ENCODE peak calls at places on chromosomes 13 and 19, in six cellular contexts. One of them, this sample, is unnamed.

GRCh38 chr13:48783181-48783630 is 129.5 kb downstream of the CYSLTR2 start:
- DNase-seq in T-helper 2 cell: no peak
- DNase-seq in effector CD4-positive, alpha-beta T cell: no peak
- DNase-seq in adipocyte: peak
- DNase-seq in activated CD4-positive, alpha-beta T cell treated with anti-CD3 and anti-CD28 coated beads for 24 hours: no peak
- DNase-seq in T-helper 17 cell: no peak
- DNase-seq in this sample: no peak

GRCh38 chr13:111483621-111483987 is 163.2 kb downstream of the TEX29 start:
- DNase-seq in T-helper 2 cell: no peak
- DNase-seq in effector CD4-positive, alpha-beta T cell: no peak
- DNase-seq in adipocyte: no peak
- DNase-seq in activated CD4-positive, alpha-beta T cell treated with anti-CD3 and anti-CD28 coated beads for 24 hours: no peak
- DNase-seq in T-helper 17 cell: no peak
- DNase-seq in this sample: no peak

GRCh38 chr13:98960331-98961203 is 17.3 kb downstream of the DOCK9 start:
- DNase-seq in T-helper 2 cell: no peak
- DNase-seq in effector CD4-positive, alpha-beta T cell: no peak
- DNase-seq in adipocyte: no peak
- DNase-seq in activated CD4-positive, alpha-beta T cell treated with anti-CD3 and anti-CD28 coated beads for 24 hours: no peak
- DNase-seq in T-helper 17 cell: no peak
- DNase-seq in this sample: no peak

GRCh38 chr19:39270091-39270871 is 2.1 kb downstream of the IFNL2 start:
- DNase-seq in T-helper 2 cell: no peak
- DNase-seq in effector CD4-positive, alpha-beta T cell: no peak
- DNase-seq in adipocyte: no peak
- DNase-seq in activated CD4-positive, alpha-beta T cell treated with anti-CD3 and anti-CD28 coated beads for 24 hours: no peak
- DNase-seq in T-helper 17 cell: no peak
- DNase-seq in this sample: no peak

GRCh38 chr13:98983182-98983581 is 5.3 kb upstream of the DOCK9 start:
- DNase-seq in T-helper 2 cell: no peak
- DNase-seq in effector CD4-positive, alpha-beta T cell: no peak
- DNase-seq in adipocyte: peak
- DNase-seq in activated CD4-positive, alpha-beta T cell treated with anti-CD3 and anti-CD28 coated beads for 24 hours: no peak
- DNase-seq in T-helper 17 cell: no peak
- DNase-seq in this sample: no peak

GRCh38 chr19:7874080-7874856 is at the start of gene PRR36:
- DNase-seq in T-helper 2 cell: no peak
- DNase-seq in effector CD4-positive, alpha-beta T cell: no peak
- DNase-seq in adipocyte: peak
- DNase-seq in activated CD4-positive, alpha-beta T cell treated with anti-CD3 and anti-CD28 coated beads for 24 hours: no peak
- DNase-seq in T-helper 17 cell: no peak
- DNase-seq in this sample: no peak

GRCh38 chr19:44822177-44822576 is 13.3 kb downstream of the BCAM start:
- DNase-seq in T-helper 2 cell: no peak
- DNase-seq in effector CD4-positive, alpha-beta T cell: no peak
- DNase-seq in adipocyte: no peak
- DNase-seq in activated CD4-positive, alpha-beta T cell treated with anti-CD3 and anti-CD28 coated beads for 24 hours: no peak
- DNase-seq in T-helper 17 cell: no peak
- DNase-seq in this sample: no peak

GRCh38 chr13:63024458-63024857 is 1608.8 kb upstream of the PCDH20 start:
- DNase-seq in T-helper 2 cell: no peak
- DNase-seq in effector CD4-positive, alpha-beta T cell: no peak
- DNase-seq in adipocyte: peak
- DNase-seq in activated CD4-positive, alpha-beta T cell treated with anti-CD3 and anti-CD28 coated beads for 24 hours: no peak
- DNase-seq in T-helper 17 cell: no peak
- DNase-seq in this sample: no peak

GRCh38 chr13:26983533-26984315 is 187.9 kb downstream of the USP12 start:
- DNase-seq in T-helper 2 cell: no peak
- DNase-seq in effector CD4-positive, alpha-beta T cell: no peak
- DNase-seq in adipocyte: no peak
- DNase-seq in activated CD4-positive, alpha-beta T cell treated with anti-CD3 and anti-CD28 coated beads for 24 hours: no peak
- DNase-seq in T-helper 17 cell: no peak
- DNase-seq in this sample: no peak

GRCh38 chr19:48480476-48481190 is 11.5 kb downstream of the CYTH2 start:
- DNase-seq in T-helper 2 cell: peak
- DNase-seq in effector CD4-positive, alpha-beta T cell: peak
- DNase-seq in adipocyte: peak
- DNase-seq in activated CD4-positive, alpha-beta T cell treated with anti-CD3 and anti-CD28 coated beads for 24 hours: peak
- DNase-seq in T-helper 17 cell: peak
- DNase-seq in this sample: peak

GRCh38 chr13:30739646-30740642 is 4.6 kb downstream of the ALOX5AP start:
- DNase-seq in T-helper 2 cell: peak
- DNase-seq in effector CD4-positive, alpha-beta T cell: peak
- DNase-seq in adipocyte: peak
- DNase-seq in activated CD4-positive, alpha-beta T cell treated with anti-CD3 and anti-CD28 coated beads for 24 hours: peak
- DNase-seq in T-helper 17 cell: peak
- DNase-seq in this sample: peak

GRCh38 chr13:24225062-24225461 is 64.5 kb downstream of the SPATA13 start:
- DNase-seq in T-helper 2 cell: no peak
- DNase-seq in effector CD4-positive, alpha-beta T cell: no peak
- DNase-seq in adipocyte: no peak
- DNase-seq in activated CD4-positive, alpha-beta T cell treated with anti-CD3 and anti-CD28 coated beads for 24 hours: no peak
- DNase-seq in T-helper 17 cell: no peak
- DNase-seq in this sample: no peak

GRCh38 chr13:27542220-27542619 is 78.1 kb downstream of the LNX2 start:
- DNase-seq in T-helper 2 cell: no peak
- DNase-seq in effector CD4-positive, alpha-beta T cell: no peak
- DNase-seq in adipocyte: no peak
- DNase-seq in activated CD4-positive, alpha-beta T cell treated with anti-CD3 and anti-CD28 coated beads for 24 hours: no peak
- DNase-seq in T-helper 17 cell: no peak
- DNase-seq in this sample: no peak

GRCh38 chr13:39038569-39038898 is 278 bp downstream of the NHLRC3 start:
- DNase-seq in T-helper 2 cell: peak
- DNase-seq in effector CD4-positive, alpha-beta T cell: peak
- DNase-seq in adipocyte: peak
- DNase-seq in activated CD4-positive, alpha-beta T cell treated with anti-CD3 and anti-CD28 coated beads for 24 hours: peak
- DNase-seq in T-helper 17 cell: peak
- DNase-seq in this sample: peak

GRCh38 chr19:30799854-30800755 is 427.9 kb downstream of the ZNF536 start:
- DNase-seq in T-helper 2 cell: no peak
- DNase-seq in effector CD4-positive, alpha-beta T cell: no peak
- DNase-seq in adipocyte: peak
- DNase-seq in activated CD4-positive, alpha-beta T cell treated with anti-CD3 and anti-CD28 coated beads for 24 hours: peak
- DNase-seq in T-helper 17 cell: no peak
- DNase-seq in this sample: peak

GRCh38 chr13:28440774-28441532 is 54.0 kb downstream of the FLT1 start:
- DNase-seq in T-helper 2 cell: no peak
- DNase-seq in effector CD4-positive, alpha-beta T cell: no peak
- DNase-seq in adipocyte: no peak
- DNase-seq in activated CD4-positive, alpha-beta T cell treated with anti-CD3 and anti-CD28 coated beads for 24 hours: no peak
- DNase-seq in T-helper 17 cell: no peak
- DNase-seq in this sample: no peak

GRCh38 chr19:33628921-33629825 is 7.4 kb downstream of the CHST8 start:
- DNase-seq in T-helper 2 cell: no peak
- DNase-seq in effector CD4-positive, alpha-beta T cell: no peak
- DNase-seq in adipocyte: no peak
- DNase-seq in activated CD4-positive, alpha-beta T cell treated with anti-CD3 and anti-CD28 coated beads for 24 hours: no peak
- DNase-seq in T-helper 17 cell: no peak
- DNase-seq in this sample: no peak

GRCh38 chr13:31824705-31825512 is 85.6 kb downstream of the RXFP2 start:
- DNase-seq in T-helper 2 cell: no peak
- DNase-seq in effector CD4-positive, alpha-beta T cell: no peak
- DNase-seq in adipocyte: peak
- DNase-seq in activated CD4-positive, alpha-beta T cell treated with anti-CD3 and anti-CD28 coated beads for 24 hours: no peak
- DNase-seq in T-helper 17 cell: no peak
- DNase-seq in this sample: no peak

GRCh38 chr13:99982021-99982740 is 597 bp downstream of the ZIC2 start:
- DNase-seq in T-helper 2 cell: no peak
- DNase-seq in effector CD4-positive, alpha-beta T cell: no peak
- DNase-seq in adipocyte: no peak
- DNase-seq in activated CD4-positive, alpha-beta T cell treated with anti-CD3 and anti-CD28 coated beads for 24 hours: no peak
- DNase-seq in T-helper 17 cell: no peak
- DNase-seq in this sample: no peak

GRCh38 chr13:28373803-28374202 is 121.1 kb downstream of the FLT1 start:
- DNase-seq in T-helper 2 cell: no peak
- DNase-seq in effector CD4-positive, alpha-beta T cell: no peak
- DNase-seq in adipocyte: no peak
- DNase-seq in activated CD4-positive, alpha-beta T cell treated with anti-CD3 and anti-CD28 coated beads for 24 hours: no peak
- DNase-seq in T-helper 17 cell: no peak
- DNase-seq in this sample: no peak

GRCh38 chr13:68234278-68234677 is 1004.1 kb upstream of the PCDH9 start:
- DNase-seq in T-helper 2 cell: no peak
- DNase-seq in effector CD4-positive, alpha-beta T cell: no peak
- DNase-seq in adipocyte: peak
- DNase-seq in activated CD4-positive, alpha-beta T cell treated with anti-CD3 and anti-CD28 coated beads for 24 hours: no peak
- DNase-seq in T-helper 17 cell: no peak
- DNase-seq in this sample: no peak

GRCh38 chr19:14475251-14476073 is at the start of gene PTGER1:
- DNase-seq in T-helper 2 cell: no peak
- DNase-seq in effector CD4-positive, alpha-beta T cell: no peak
- DNase-seq in adipocyte: peak
- DNase-seq in activated CD4-positive, alpha-beta T cell treated with anti-CD3 and anti-CD28 coated beads for 24 hours: no peak
- DNase-seq in T-helper 17 cell: no peak
- DNase-seq in this sample: no peak

GRCh38 chr19:34999498-35000337 is at the start of gene GRAMD1A:
- DNase-seq in T-helper 2 cell: peak
- DNase-seq in effector CD4-positive, alpha-beta T cell: peak
- DNase-seq in adipocyte: peak
- DNase-seq in activated CD4-positive, alpha-beta T cell treated with anti-CD3 and anti-CD28 coated beads for 24 hours: peak
- DNase-seq in T-helper 17 cell: peak
- DNase-seq in this sample: peak

GRCh38 chr19:2270572-2271515 is 11.1 kb downstream of the PEAK3 start:
- DNase-seq in T-helper 2 cell: peak
- DNase-seq in effector CD4-positive, alpha-beta T cell: peak
- DNase-seq in adipocyte: peak
- DNase-seq in activated CD4-positive, alpha-beta T cell treated with anti-CD3 and anti-CD28 coated beads for 24 hours: peak
- DNase-seq in T-helper 17 cell: peak
- DNase-seq in this sample: peak

GRCh38 chr19:56253737-56254136 is 18.8 kb upstream of the EDDM13 start:
- DNase-seq in T-helper 2 cell: peak
- DNase-seq in effector CD4-positive, alpha-beta T cell: no peak
- DNase-seq in adipocyte: peak
- DNase-seq in activated CD4-positive, alpha-beta T cell treated with anti-CD3 and anti-CD28 coated beads for 24 hours: no peak
- DNase-seq in T-helper 17 cell: no peak
- DNase-seq in this sample: no peak

GRCh38 chr19:45742969-45743368 is 9.7 kb downstream of the MEIOSIN start:
- DNase-seq in T-helper 2 cell: no peak
- DNase-seq in effector CD4-positive, alpha-beta T cell: no peak
- DNase-seq in adipocyte: no peak
- DNase-seq in activated CD4-positive, alpha-beta T cell treated with anti-CD3 and anti-CD28 coated beads for 24 hours: no peak
- DNase-seq in T-helper 17 cell: no peak
- DNase-seq in this sample: no peak

GRCh38 chr13:60227168-60227567 is 63.4 kb upstream of the DIAPH3 start:
- DNase-seq in T-helper 2 cell: no peak
- DNase-seq in effector CD4-positive, alpha-beta T cell: no peak
- DNase-seq in adipocyte: no peak
- DNase-seq in activated CD4-positive, alpha-beta T cell treated with anti-CD3 and anti-CD28 coated beads for 24 hours: no peak
- DNase-seq in T-helper 17 cell: no peak
- DNase-seq in this sample: no peak

GRCh38 chr19:10815969-10816635 is 19.9 kb downstream of the TMED1 start:
- DNase-seq in T-helper 2 cell: no peak
- DNase-seq in effector CD4-positive, alpha-beta T cell: no peak
- DNase-seq in adipocyte: peak
- DNase-seq in activated CD4-positive, alpha-beta T cell treated with anti-CD3 and anti-CD28 coated beads for 24 hours: no peak
- DNase-seq in T-helper 17 cell: no peak
- DNase-seq in this sample: no peak

GRCh38 chr13:30004204-30004603 is 153.8 kb upstream of the UBL3 start:
- DNase-seq in T-helper 2 cell: no peak
- DNase-seq in effector CD4-positive, alpha-beta T cell: no peak
- DNase-seq in adipocyte: peak
- DNase-seq in activated CD4-positive, alpha-beta T cell treated with anti-CD3 and anti-CD28 coated beads for 24 hours: no peak
- DNase-seq in T-helper 17 cell: no peak
- DNase-seq in this sample: peak

GRCh38 chr13:45205124-45205523 is 4.3 kb upstream of the KCTD4 start:
- DNase-seq in T-helper 2 cell: no peak
- DNase-seq in effector CD4-positive, alpha-beta T cell: no peak
- DNase-seq in adipocyte: no peak
- DNase-seq in activated CD4-positive, alpha-beta T cell treated with anti-CD3 and anti-CD28 coated beads for 24 hours: no peak
- DNase-seq in T-helper 17 cell: no peak
- DNase-seq in this sample: no peak

This sample was measured in CD4-positive, CD25-positive, alpha-beta regulatory T cell.